ENCODE peak calls at places on chromosomes 4 and X, in six cellular contexts. T is left ventricle myocardium inferior, M is mammary epithelial cell, Q is WERI-Rb-1, F is PC-3, J is hepatocyte. Y is an unnamed sample.

GRCh38 chr4:118865091-118865708 is 23.5 kb upstream of the SYNPO2 start:
- DNase-seq in F (peak; percentile 69), M (peak; percentile 78), J (peak; percentile 78), Q (peak; percentile 61), T (no peak), Y (peak; percentile 51)

GRCh38 chr4:71290074-71290473 is 48.7 kb upstream of the SLC4A4 start:
- DNase-seq in Q (no peak), J (no peak), M (peak; percentile 10), F (peak; percentile 57), T (no peak), Y (peak; percentile 74)

GRCh38 chr4:155026715-155027114 is 181.7 kb upstream of the NPY2R start:
- DNase-seq in J (no peak), T (no peak), Q (no peak), M (no peak), F (no peak), Y (no peak)

GRCh38 chr4:92387459-92388069 is 83.8 kb downstream of the GRID2 start:
- DNase-seq in Q (peak; percentile 16), F (peak; percentile 69), M (peak; percentile 25), J (peak; percentile 68), T (no peak), Y (peak; percentile 16)

GRCh38 chr4:7769936-7770674 is 169.6 kb downstream of the AFAP1 start:
- DNase-seq in T (peak; percentile 15), F (peak; percentile 15), Q (no peak), J (peak; percentile 35), M (no peak), Y (no peak)

GRCh38 chrX:19613645-19614323 is 98.5 kb upstream of the MAP3K15 start:
- DNase-seq in T (peak; percentile 19), J (no peak), Q (no peak), M (no peak), F (no peak), Y (no peak)

GRCh38 chrX:19375546-19375945 is 31.8 kb downstream of the PDHA1 start:
- DNase-seq in M (no peak), T (no peak), F (no peak), Q (no peak), J (no peak), Y (no peak)

GRCh38 chr4:124060261-124060918 is 652.1 kb downstream of the ANKRD50 start:
- DNase-seq in F (peak; percentile 64), J (peak; percentile 8), M (peak; percentile 58), T (peak; percentile 34), Q (no peak), Y (peak; percentile 31)

GRCh38 chrX:67544281-67544680 is 460 bp downstream of the AR start:
- DNase-seq in F (no peak), M (no peak), Q (no peak), T (peak; percentile 19), J (peak; percentile 16), Y (no peak)

GRCh38 chr4:47032405-47033106 is 1.2 kb downstream of the GABRB1 start:
- DNase-seq in T (peak; percentile 46), Q (peak; percentile 86), F (no peak), M (peak; percentile 14), J (peak; percentile 84), Y (peak; percentile 56)

GRCh38 chrX:97215166-97215565 is 331.5 kb downstream of the RPA4 start:
- DNase-seq in Q (no peak), T (no peak), J (no peak), F (no peak), M (no peak), Y (no peak)

GRCh38 chr4:72408568-72408967 is 160.5 kb downstream of the ADAMTS3 start:
- DNase-seq in T (no peak), J (no peak), F (no peak), M (no peak), Q (no peak), Y (no peak)

GRCh38 chr4:145719752-145720624 is 40.0 kb downstream of the C4orf51 start:
- DNase-seq in T (no peak), F (no peak), M (no peak), Q (no peak), J (no peak), Y (no peak)

GRCh38 chr4:145012841-145013240 is 85.2 kb downstream of the ANAPC10 start:
- DNase-seq in T (no peak), M (peak; percentile 62), Q (no peak), J (no peak), F (peak; percentile 41), Y (peak; percentile 58)

GRCh38 chr4:158769175-158769831 is 477 bp downstream of the FNIP2 start:
- DNase-seq in T (peak; percentile 42), Q (peak; percentile 55), F (peak; percentile 33), M (peak; percentile 52), J (peak; percentile 40), Y (no peak)

GRCh38 chrX:150688911-150689451 is 4.2 kb upstream of the MTMR1 start:
- DNase-seq in J (peak; percentile 22), T (no peak), F (peak; percentile 97), M (peak; percentile 90), Q (no peak), Y (peak; percentile 91)

GRCh38 chrX:86946569-86946968 is 571.0 kb upstream of the KLHL4 start:
- DNase-seq in F (peak; percentile 43), M (peak; percentile 13), T (no peak), Q (peak; percentile 24), J (peak; percentile 36), Y (peak; percentile 7)

GRCh38 chr4:95165926-95166524 is 382.7 kb downstream of the UNC5C start:
- DNase-seq in M (peak; percentile 54), T (no peak), F (peak; percentile 72), J (peak; percentile 87), Q (peak; percentile 43), Y (peak; percentile 52)

GRCh38 chr4:110046588-110047049 is 133.9 kb downstream of the EGF start:
- DNase-seq in F (peak; percentile 48), J (no peak), Q (no peak), T (no peak), M (peak; percentile 73), Y (no peak)

GRCh38 chr4:7050481-7051143 is 7.4 kb downstream of the TADA2B start:
- DNase-seq in T (no peak), J (no peak), M (no peak), F (no peak), Q (no peak), Y (no peak)

GRCh38 chrX:48578661-48579128 is 4.4 kb downstream of the RBM3 start:
- DNase-seq in Q (no peak), J (no peak), T (no peak), M (no peak), F (no peak), Y (no peak)

GRCh38 chr4:43331226-43332078 is 438.9 kb downstream of the GRXCR1 start:
- DNase-seq in F (peak; percentile 89), M (peak; percentile 78), J (no peak), T (no peak), Q (no peak), Y (peak; percentile 7)

GRCh38 chr4:2054217-2054616 is 4.9 kb upstream of the NAT8L start:
- DNase-seq in Q (no peak), F (no peak), M (no peak), J (no peak), T (no peak), Y (no peak)
- H3K27me3 ChIP-seq in Q (no peaks in the 10 kb centered on the region), F (no peaks in the 10 kb centered on the region), M (peaks cover 8% of the 10 kb centered on the region), J (peaks cover 29% of the 10 kb centered on the region), T (peaks cover 88% of the 10 kb centered on the region), Y (peaks cover 22% of the 10 kb centered on the region)

GRCh38 chr4:102250341-102250740 is 94.9 kb downstream of the SLC39A8 start:
- DNase-seq in F (no peak), Q (no peak), J (no peak), M (no peak), T (no peak), Y (no peak)

GRCh38 chr4:102252171-102252570 is 93.1 kb downstream of the SLC39A8 start:
- DNase-seq in T (no peak), M (no peak), J (no peak), Q (no peak), F (no peak), Y (no peak)

GRCh38 chr4:102259702-102260101 is 85.6 kb downstream of the SLC39A8 start:
- DNase-seq in Q (no peak), T (no peak), F (no peak), M (no peak), J (no peak), Y (no peak)

GRCh38 chr4:102259081-102259480 is 86.2 kb downstream of the SLC39A8 start:
- DNase-seq in Q (no peak), M (no peak), T (no peak), J (no peak), F (peak; percentile 9), Y (no peak)

GRCh38 chr4:102253860-102254259 is 91.4 kb downstream of the SLC39A8 start:
- DNase-seq in M (no peak), F (no peak), Q (no peak), T (no peak), J (no peak), Y (no peak)
- TF ChIP-seq CTCF in M (no peak), F (no peak), Q (no peak), T (no peak), J (no peak), Y (no peak)

DNA sequence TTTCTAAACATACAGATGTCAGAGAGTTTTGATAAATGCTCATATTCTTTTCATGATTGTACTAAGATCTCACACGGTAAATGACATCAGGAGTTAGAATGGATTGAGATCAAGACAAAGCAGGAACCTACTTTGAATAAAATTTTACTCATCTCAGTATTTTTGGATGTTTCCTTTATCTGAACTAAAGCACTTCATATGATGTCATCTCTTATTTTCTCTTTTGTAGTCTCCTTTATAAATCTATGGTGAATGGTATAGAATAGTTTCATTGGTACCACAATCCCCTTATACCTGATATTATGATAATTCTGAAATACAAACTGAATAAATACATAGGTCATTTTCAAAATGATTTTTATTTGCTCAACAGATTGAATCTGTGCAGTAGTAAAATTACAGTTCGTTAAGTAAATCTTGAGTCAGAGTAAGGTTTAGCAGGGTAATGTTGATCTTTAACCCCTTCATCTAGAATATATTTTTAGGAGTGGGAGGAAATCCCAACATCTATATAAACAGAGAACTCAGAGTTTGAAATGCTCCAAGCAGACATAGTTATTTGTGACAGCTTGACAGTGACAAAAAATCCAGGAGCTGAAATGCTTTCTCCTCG is 180.0 kb downstream of the MGST2 start:
- DNase-seq in J (no peak), Q (no peak), F (peak; percentile 56), M (no peak), T (no peak), Y (no peak)
- H3K27me3 ChIP-seq in J (no peaks in the 10 kb centered on the region), Q (no peaks in the 10 kb centered on the region), F (no peaks in the 10 kb centered on the region), M (peaks cover 4% of the 10 kb centered on the region), T (no peaks in the 10 kb centered on the region), Y (no peaks in the 10 kb centered on the region)

GRCh38 chr4:103075894-103076776 is at the start of gene SLC9B2:
- DNase-seq in F (peak; percentile 50), T (peak; percentile 75), M (peak; percentile 67), Q (peak; percentile 73), J (peak; percentile 78), Y (peak; percentile 62)
- TF ChIP-seq CTCF in F (no peak), T (no peak), M (no peak), Q (no peak), J (no peak), Y (no peak)

DNA sequence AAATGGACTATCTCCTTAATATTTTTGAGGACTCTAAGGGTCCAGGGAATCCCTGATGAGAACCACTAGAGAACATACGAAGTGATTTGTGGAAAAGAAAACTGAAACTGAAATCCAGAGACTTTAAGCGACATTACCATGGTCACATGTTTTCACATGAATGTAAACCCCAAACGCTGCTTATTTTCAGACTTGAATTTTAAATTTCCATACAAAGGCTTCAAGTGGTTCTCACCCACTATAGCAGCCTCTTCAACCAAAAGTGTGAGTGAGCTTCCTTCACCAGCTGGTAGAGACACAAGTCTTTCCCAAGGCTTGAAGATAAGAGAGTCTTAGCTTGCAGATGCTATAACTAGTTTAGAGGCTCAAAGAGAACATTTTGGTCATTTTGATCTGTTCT is 232.7 kb downstream of the MGST2 start:
- DNase-seq in M (no peak), J (no peak), Q (no peak), F (no peak), T (no peak), Y (no peak)
- H3K27me3 ChIP-seq in M (no peaks in the 10 kb centered on the region), J (no peaks in the 10 kb centered on the region), Q (no peaks in the 10 kb centered on the region), F (no peaks in the 10 kb centered on the region), T (no peaks in the 10 kb centered on the region), Y (no peaks in the 10 kb centered on the region)

Y was measured in brain microvascular endothelial cell.